ENCODE peak calls at places on chromosomes 3 and 15, in six cellular contexts. One of them, this sample, is unnamed.

GRCh38 chr15:100703032-100703578 is 100.7 kb downstream of the ASB7 start:
- DNase-seq in iris pigment epithelial cell: peak
- DNase-seq in HEK293T: no peak
- DNase-seq in activated naive CD4-positive, alpha-beta T cell treated with anti-CD3 and anti-CD28 coated beads, Interleukin-2, amount 10 ng/mL, durations not matched to agents 7 days and 5 days: no peak
- DNase-seq in astrocyte of the spinal cord: peak
- DNase-seq in GM10248: peak
- DNase-seq in this sample: no peak

GRCh38 chr3:185715091-185715490 is 109.8 kb downstream of the IGF2BP2 start:
- DNase-seq in GM10248: no peak
- DNase-seq in activated naive CD4-positive, alpha-beta T cell treated with anti-CD3 and anti-CD28 coated beads, Interleukin-2, amount 10 ng/mL, durations not matched to agents 7 days and 5 days: no peak
- DNase-seq in iris pigment epithelial cell: no peak
- DNase-seq in astrocyte of the spinal cord: no peak
- DNase-seq in HEK293T: no peak
- DNase-seq in this sample: no peak

GRCh38 chr15:90044191-90044590 is 43.1 kb downstream of the ZNF710 start:
- DNase-seq in activated naive CD4-positive, alpha-beta T cell treated with anti-CD3 and anti-CD28 coated beads, Interleukin-2, amount 10 ng/mL, durations not matched to agents 7 days and 5 days: no peak
- DNase-seq in GM10248: no peak
- DNase-seq in HEK293T: no peak
- DNase-seq in iris pigment epithelial cell: no peak
- DNase-seq in astrocyte of the spinal cord: no peak
- DNase-seq in this sample: no peak

GRCh38 chr3:36444909-36445308 is 64.6 kb downstream of the STAC start:
- DNase-seq in astrocyte of the spinal cord: peak
- DNase-seq in GM10248: no peak
- DNase-seq in iris pigment epithelial cell: no peak
- DNase-seq in activated naive CD4-positive, alpha-beta T cell treated with anti-CD3 and anti-CD28 coated beads, Interleukin-2, amount 10 ng/mL, durations not matched to agents 7 days and 5 days: no peak
- DNase-seq in HEK293T: no peak
- DNase-seq in this sample: no peak

GRCh38 chr3:29335438-29335837 is 54.6 kb downstream of the RBMS3 start:
- DNase-seq in GM10248: no peak
- DNase-seq in HEK293T: peak
- DNase-seq in iris pigment epithelial cell: peak
- DNase-seq in astrocyte of the spinal cord: peak
- DNase-seq in activated naive CD4-positive, alpha-beta T cell treated with anti-CD3 and anti-CD28 coated beads, Interleukin-2, amount 10 ng/mL, durations not matched to agents 7 days and 5 days: no peak
- DNase-seq in this sample: no peak

GRCh38 chr15:74269362-74270035 is 33.4 kb downstream of the CCDC33 start:
- DNase-seq in iris pigment epithelial cell: no peak
- DNase-seq in astrocyte of the spinal cord: no peak
- DNase-seq in HEK293T: no peak
- DNase-seq in activated naive CD4-positive, alpha-beta T cell treated with anti-CD3 and anti-CD28 coated beads, Interleukin-2, amount 10 ng/mL, durations not matched to agents 7 days and 5 days: no peak
- DNase-seq in GM10248: no peak
- DNase-seq in this sample: no peak

GRCh38 chr3:56547486-56547885 is 9.5 kb upstream of the CCDC66 start:
- DNase-seq in HEK293T: no peak
- DNase-seq in activated naive CD4-positive, alpha-beta T cell treated with anti-CD3 and anti-CD28 coated beads, Interleukin-2, amount 10 ng/mL, durations not matched to agents 7 days and 5 days: no peak
- DNase-seq in astrocyte of the spinal cord: no peak
- DNase-seq in GM10248: no peak
- DNase-seq in iris pigment epithelial cell: peak
- DNase-seq in this sample: no peak

GRCh38 chr3:170154084-170154483 is 27.4 kb downstream of the PHC3 start:
- DNase-seq in GM10248: no peak
- DNase-seq in astrocyte of the spinal cord: peak
- DNase-seq in iris pigment epithelial cell: peak
- DNase-seq in activated naive CD4-positive, alpha-beta T cell treated with anti-CD3 and anti-CD28 coated beads, Interleukin-2, amount 10 ng/mL, durations not matched to agents 7 days and 5 days: no peak
- DNase-seq in HEK293T: no peak
- DNase-seq in this sample: no peak

GRCh38 chr3:98901032-98901464 is 447 bp downstream of the DCBLD2 start:
- DNase-seq in HEK293T: peak
- DNase-seq in activated naive CD4-positive, alpha-beta T cell treated with anti-CD3 and anti-CD28 coated beads, Interleukin-2, amount 10 ng/mL, durations not matched to agents 7 days and 5 days: peak
- DNase-seq in GM10248: peak
- DNase-seq in iris pigment epithelial cell: peak
- DNase-seq in astrocyte of the spinal cord: peak
- DNase-seq in this sample: peak

GRCh38 chr3:155202626-155203025 is 90.9 kb downstream of the STRIT1 start:
- DNase-seq in iris pigment epithelial cell: peak
- DNase-seq in astrocyte of the spinal cord: peak
- DNase-seq in activated naive CD4-positive, alpha-beta T cell treated with anti-CD3 and anti-CD28 coated beads, Interleukin-2, amount 10 ng/mL, durations not matched to agents 7 days and 5 days: no peak
- DNase-seq in GM10248: no peak
- DNase-seq in HEK293T: no peak
- DNase-seq in this sample: no peak

GRCh38 chr3:9179826-9180763 is 69.4 kb downstream of the SRGAP3 start:
- DNase-seq in activated naive CD4-positive, alpha-beta T cell treated with anti-CD3 and anti-CD28 coated beads, Interleukin-2, amount 10 ng/mL, durations not matched to agents 7 days and 5 days: peak
- DNase-seq in iris pigment epithelial cell: no peak
- DNase-seq in HEK293T: no peak
- DNase-seq in GM10248: peak
- DNase-seq in astrocyte of the spinal cord: no peak
- DNase-seq in this sample: peak

GRCh38 chr3:183635107-183635430 is 354 bp upstream of the KLHL24 start:
- DNase-seq in activated naive CD4-positive, alpha-beta T cell treated with anti-CD3 and anti-CD28 coated beads, Interleukin-2, amount 10 ng/mL, durations not matched to agents 7 days and 5 days: no peak
- DNase-seq in astrocyte of the spinal cord: no peak
- DNase-seq in iris pigment epithelial cell: no peak
- DNase-seq in HEK293T: peak
- DNase-seq in GM10248: no peak
- DNase-seq in this sample: no peak

GRCh38 chr3:194176274-194176991 is 40.5 kb downstream of the HES1 start:
- DNase-seq in activated naive CD4-positive, alpha-beta T cell treated with anti-CD3 and anti-CD28 coated beads, Interleukin-2, amount 10 ng/mL, durations not matched to agents 7 days and 5 days: no peak
- DNase-seq in astrocyte of the spinal cord: no peak
- DNase-seq in HEK293T: no peak
- DNase-seq in GM10248: no peak
- DNase-seq in iris pigment epithelial cell: peak
- DNase-seq in this sample: no peak

GRCh38 chr3:141366285-141367037 is 1.8 kb upstream of the ZBTB38 start:
- DNase-seq in HEK293T: no peak
- DNase-seq in GM10248: no peak
- DNase-seq in activated naive CD4-positive, alpha-beta T cell treated with anti-CD3 and anti-CD28 coated beads, Interleukin-2, amount 10 ng/mL, durations not matched to agents 7 days and 5 days: no peak
- DNase-seq in iris pigment epithelial cell: peak
- DNase-seq in astrocyte of the spinal cord: peak
- DNase-seq in this sample: no peak

GRCh38 chr15:68512578-68512977 is 66.2 kb upstream of the CORO2B start:
- DNase-seq in GM10248: no peak
- DNase-seq in iris pigment epithelial cell: no peak
- DNase-seq in astrocyte of the spinal cord: no peak
- DNase-seq in activated naive CD4-positive, alpha-beta T cell treated with anti-CD3 and anti-CD28 coated beads, Interleukin-2, amount 10 ng/mL, durations not matched to agents 7 days and 5 days: no peak
- DNase-seq in HEK293T: no peak
- DNase-seq in this sample: no peak

GRCh38 chr3:169634618-169635236 is 28.8 kb downstream of the MECOM start:
- DNase-seq in GM10248: no peak
- DNase-seq in astrocyte of the spinal cord: no peak
- DNase-seq in HEK293T: no peak
- DNase-seq in activated naive CD4-positive, alpha-beta T cell treated with anti-CD3 and anti-CD28 coated beads, Interleukin-2, amount 10 ng/mL, durations not matched to agents 7 days and 5 days: no peak
- DNase-seq in iris pigment epithelial cell: no peak
- DNase-seq in this sample: no peak

GRCh38 chr3:182606905-182607504 is 186.3 kb upstream of the ATP11B start:
- DNase-seq in GM10248: no peak
- DNase-seq in iris pigment epithelial cell: no peak
- DNase-seq in activated naive CD4-positive, alpha-beta T cell treated with anti-CD3 and anti-CD28 coated beads, Interleukin-2, amount 10 ng/mL, durations not matched to agents 7 days and 5 days: no peak
- DNase-seq in astrocyte of the spinal cord: no peak
- DNase-seq in HEK293T: no peak
- DNase-seq in this sample: no peak

GRCh38 chr3:142987080-142987700 is 14.2 kb upstream of the U2SURP start:
- DNase-seq in iris pigment epithelial cell: peak
- DNase-seq in activated naive CD4-positive, alpha-beta T cell treated with anti-CD3 and anti-CD28 coated beads, Interleukin-2, amount 10 ng/mL, durations not matched to agents 7 days and 5 days: no peak
- DNase-seq in HEK293T: peak
- DNase-seq in astrocyte of the spinal cord: peak
- DNase-seq in GM10248: peak
- DNase-seq in this sample: no peak

GRCh38 chr3:188553569-188553968 is 399.6 kb downstream of the LPP start:
- DNase-seq in iris pigment epithelial cell: no peak
- DNase-seq in astrocyte of the spinal cord: no peak
- DNase-seq in activated naive CD4-positive, alpha-beta T cell treated with anti-CD3 and anti-CD28 coated beads, Interleukin-2, amount 10 ng/mL, durations not matched to agents 7 days and 5 days: peak
- DNase-seq in HEK293T: no peak
- DNase-seq in GM10248: no peak
- DNase-seq in this sample: peak

GRCh38 chr3:165642761-165643432 is 194.3 kb downstream of the BCHE start:
- DNase-seq in astrocyte of the spinal cord: peak
- DNase-seq in GM10248: no peak
- DNase-seq in iris pigment epithelial cell: peak
- DNase-seq in HEK293T: no peak
- DNase-seq in activated naive CD4-positive, alpha-beta T cell treated with anti-CD3 and anti-CD28 coated beads, Interleukin-2, amount 10 ng/mL, durations not matched to agents 7 days and 5 days: no peak
- DNase-seq in this sample: no peak

GRCh38 chr3:5217824-5218595 is 30.5 kb downstream of the EDEM1 start:
- DNase-seq in activated naive CD4-positive, alpha-beta T cell treated with anti-CD3 and anti-CD28 coated beads, Interleukin-2, amount 10 ng/mL, durations not matched to agents 7 days and 5 days: no peak
- DNase-seq in astrocyte of the spinal cord: peak
- DNase-seq in iris pigment epithelial cell: peak
- DNase-seq in GM10248: no peak
- DNase-seq in HEK293T: no peak
- DNase-seq in this sample: no peak

GRCh38 chr3:40324621-40325020 is 15.1 kb downstream of the EIF1B start:
- DNase-seq in iris pigment epithelial cell: no peak
- DNase-seq in activated naive CD4-positive, alpha-beta T cell treated with anti-CD3 and anti-CD28 coated beads, Interleukin-2, amount 10 ng/mL, durations not matched to agents 7 days and 5 days: no peak
- DNase-seq in HEK293T: no peak
- DNase-seq in GM10248: no peak
- DNase-seq in astrocyte of the spinal cord: no peak
- DNase-seq in this sample: no peak

GRCh38 chr15:91021516-91022074 is 799 bp downstream of the VPS33B start:
- DNase-seq in astrocyte of the spinal cord: peak
- DNase-seq in activated naive CD4-positive, alpha-beta T cell treated with anti-CD3 and anti-CD28 coated beads, Interleukin-2, amount 10 ng/mL, durations not matched to agents 7 days and 5 days: no peak
- DNase-seq in HEK293T: no peak
- DNase-seq in GM10248: no peak
- DNase-seq in iris pigment epithelial cell: peak
- DNase-seq in this sample: no peak

GRCh38 chr15:100901702-100902435 is 17.3 kb upstream of the LRRK1 start:
- DNase-seq in iris pigment epithelial cell: peak
- DNase-seq in activated naive CD4-positive, alpha-beta T cell treated with anti-CD3 and anti-CD28 coated beads, Interleukin-2, amount 10 ng/mL, durations not matched to agents 7 days and 5 days: no peak
- DNase-seq in GM10248: no peak
- DNase-seq in astrocyte of the spinal cord: no peak
- DNase-seq in HEK293T: no peak
- DNase-seq in this sample: no peak

GRCh38 chr15:69032703-69033373 is 18.3 kb downstream of the NOX5 start:
- DNase-seq in astrocyte of the spinal cord: no peak
- DNase-seq in GM10248: no peak
- DNase-seq in activated naive CD4-positive, alpha-beta T cell treated with anti-CD3 and anti-CD28 coated beads, Interleukin-2, amount 10 ng/mL, durations not matched to agents 7 days and 5 days: no peak
- DNase-seq in HEK293T: no peak
- DNase-seq in iris pigment epithelial cell: no peak
- DNase-seq in this sample: no peak

This sample was measured in activated effector memory CD4-positive, alpha-beta T cell treated with anti-CD3 and anti-CD28 coated beads, Interleukin-2, amount 50 U/mL, for 16 hours.